ENCODE peak calls at places on chromosomes 3 and 15, in four cellular contexts. K is stomach, R is A549, V is esophagus muscularis mucosa. W is an unnamed sample.

GRCh38 chr3:195746346-195746745 is 25.6 kb downstream of the MUC20 start:
- DNase-seq in K (no peak), V (no peak), R (no peak), W (no peak)

GRCh38 chr3:169914321-169914720 is 2.9 kb downstream of the SAMD7 start:
- DNase-seq in K (no peak), R (no peak), V (no peak), W (no peak)

GRCh38 chr3:115851571-115851970 is 228.3 kb downstream of the GAP43 start:
- DNase-seq in K (no peak), R (no peak), V (no peak), W (no peak)

GRCh38 chr3:83216919-83217594 is 1455.6 kb upstream of the GBE1 start:
- DNase-seq in V (no peak), K (no peak), R (no peak), W (no peak)

GRCh38 chr3:58536501-58537411 is at the start of gene ACOX2:
- DNase-seq in R (no peak), K (peak; percentile 48), V (peak; percentile 91), W (peak; percentile 74)

GRCh38 chr15:72155021-72155621 is 36.9 kb downstream of the SENP8 start:
- DNase-seq in V (no peak), K (peak; percentile 97), R (peak; percentile 67), W (peak; percentile 64)

GRCh38 chr3:51380601-51381332 is 4.3 kb upstream of the MANF start:
- DNase-seq in V (no peak), R (no peak), K (no peak), W (no peak)

GRCh38 chr3:113103588-113103987 is 107.8 kb upstream of the BOC start:
- DNase-seq in R (no peak), K (no peak), V (no peak), W (no peak)

GRCh38 chr3:111572061-111572460 is 23.1 kb downstream of the ZBED2 start:
- DNase-seq in V (no peak), R (no peak), K (no peak), W (no peak)

GRCh38 chr3:169931747-169932520 is 20.6 kb downstream of the SAMD7 start:
- DNase-seq in K (no peak), R (no peak), V (no peak), W (no peak)

GRCh38 chr3:155065537-155065936 is 14.6 kb upstream of the MME start:
- DNase-seq in K (no peak), V (no peak), R (no peak), W (no peak)

GRCh38 chr15:38168472-38169057 is 84.1 kb upstream of the SPRED1 start:
- DNase-seq in R (no peak), V (no peak), K (no peak), W (no peak)

GRCh38 chr3:196971094-196971698 is 2.6 kb upstream of the PIGZ start:
- DNase-seq in V (no peak), R (no peak), K (no peak), W (no peak)

GRCh38 chr3:11236588-11237461 is 35.4 kb upstream of the ATG7 start:
- DNase-seq in R (peak; percentile 63), V (no peak), K (peak; percentile 80), W (peak; percentile 52)

GRCh38 chr3:133295199-133295901 is 104.5 kb upstream of the BFSP2 start:
- DNase-seq in K (no peak), R (no peak), V (no peak), W (no peak)

GRCh38 chr15:81957698-81958097 is 88.1 kb downstream of the MEX3B start:
- DNase-seq in K (no peak), V (no peak), R (no peak), W (no peak)

GRCh38 chr3:194686816-194687637 is 1.3 kb downstream of the FAM43A start:
- DNase-seq in K (peak; percentile 36), V (no peak), R (no peak), W (peak; percentile 67)

GRCh38 chr3:178152010-178152409 is 384.2 kb upstream of the KCNMB2 start:
- DNase-seq in R (peak; percentile 0), K (no peak), V (no peak), W (no peak)

GRCh38 chr3:189324538-189325138 is 152.9 kb downstream of the TPRG1 start:
- DNase-seq in R (peak; percentile 98), K (peak; percentile 78), V (no peak), W (no peak)

GRCh38 chr3:162171970-162172369 is 675.4 kb downstream of the OTOL1 start:
- DNase-seq in R (no peak), V (no peak), K (no peak), W (no peak)

GRCh38 chr15:65695073-65695472 is 73.3 kb downstream of the SLC24A1 start:
- DNase-seq in R (no peak), V (no peak), K (no peak), W (no peak)

GRCh38 chr3:138046955-138047354 is 37.0 kb downstream of the CLDN18 start:
- DNase-seq in V (peak; percentile 53), K (no peak), R (no peak), W (no peak)

GRCh38 chr15:49706805-49707204 is 86.0 kb downstream of the DTWD1 start:
- DNase-seq in V (no peak), K (no peak), R (no peak), W (no peak)

GRCh38 chr15:101406014-101406413 is 83.5 kb downstream of the PCSK6 start:
- DNase-seq in V (no peak), R (no peak), K (peak; percentile 22), W (no peak)

GRCh38 chr15:36887214-36888017 is 212.9 kb downstream of the MEIS2 start:
- DNase-seq in R (no peak), K (no peak), V (no peak), W (peak; percentile 33)

GRCh38 chr15:48250640-48251076 is 44.6 kb downstream of the SLC12A1 start:
- DNase-seq in R (peak; percentile 67), K (no peak), V (no peak), W (peak; percentile 44)

GRCh38 chr3:41863024-41863423 is 98.9 kb downstream of the ULK4 start:
- DNase-seq in K (no peak), R (peak; percentile 11), V (no peak), W (no peak)

GRCh38 chr15:97984157-97984556 is 23.7 kb downstream of the ARRDC4 start:
- DNase-seq in R (no peak), K (no peak), V (no peak), W (no peak)

GRCh38 chr15:30992465-30992864 is 1.0 kb upstream of the MTMR10 start:
- DNase-seq in R (peak; percentile 40), K (no peak), V (no peak), W (no peak)

GRCh38 chr3:9678493-9678892 is 25.1 kb upstream of the CPNE9 start:
- DNase-seq in V (no peak), R (no peak), K (no peak), W (no peak)

GRCh38 chr15:100973351-100974034 is 54.3 kb downstream of the LRRK1 start:
- DNase-seq in R (no peak), V (no peak), K (no peak), W (no peak)

GRCh38 chr3:194986208-194987043 is 284.5 kb downstream of the XXYLT1 start:
- DNase-seq in K (peak; percentile 31), V (no peak), R (no peak), W (no peak)

GRCh38 chr3:37904614-37905047 is 43.0 kb downstream of the CTDSPL start:
- DNase-seq in V (no peak), K (no peak), R (no peak), W (no peak)

DNA sequence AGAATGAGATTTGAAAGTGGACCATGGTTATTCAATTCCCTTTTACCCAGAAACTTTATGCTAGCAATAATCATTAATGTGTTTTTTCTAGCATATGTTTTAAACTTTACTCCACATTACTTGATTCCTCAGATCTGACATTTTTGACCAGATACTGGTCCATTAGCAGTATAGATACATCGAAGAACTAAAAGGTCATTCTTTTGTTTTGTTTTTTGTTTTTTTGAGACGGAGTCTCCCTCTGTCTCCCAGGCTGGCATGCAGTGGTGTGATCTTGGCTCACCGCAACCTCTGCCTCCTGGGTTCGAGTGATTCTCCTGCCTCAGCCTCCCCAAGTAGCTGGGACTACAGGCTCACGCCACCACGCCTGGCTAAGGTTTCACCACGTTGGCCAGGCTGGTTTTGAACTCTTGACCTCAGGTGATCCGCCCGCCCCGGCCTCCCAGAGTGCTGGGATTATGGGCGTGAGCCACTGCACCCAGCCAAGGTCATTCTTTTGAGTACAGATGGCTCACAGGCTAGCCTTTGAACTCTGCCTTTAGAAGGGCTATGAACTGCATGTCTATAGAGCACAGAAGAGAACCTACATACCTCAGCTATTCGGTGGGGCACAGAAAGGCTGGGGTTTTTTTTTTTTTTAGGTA is 28.6 kb downstream of the CHP1 start:
- DNase-seq in V (no peak), R (peak; percentile 37), K (peak; percentile 40), W (no peak)
- TF ChIP-seq EP300 in V (no peak), R (no peak), K (no peak), W (no peak)

DNA sequence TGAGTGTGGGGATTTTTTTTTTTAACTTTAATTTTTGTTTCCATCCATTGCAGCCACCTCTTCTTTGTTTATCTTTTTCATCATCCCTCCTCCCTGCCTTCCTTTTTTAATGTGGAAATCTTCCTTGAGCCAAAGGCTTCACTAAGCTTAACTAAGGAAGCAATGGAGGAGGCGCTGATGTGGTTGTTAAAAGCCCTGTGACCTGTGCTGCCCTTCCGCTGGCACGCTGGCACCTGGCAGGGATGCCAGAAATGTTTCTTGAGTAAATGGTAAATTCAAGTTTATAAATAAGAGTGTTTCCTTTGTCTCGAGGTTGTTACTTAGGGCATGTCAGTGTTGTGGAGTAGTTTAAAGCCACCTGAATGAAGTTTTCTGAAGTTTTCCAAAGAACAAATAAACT is 69.4 kb downstream of the CRTC3 start:
- DNase-seq in V (no peak), R (no peak), K (no peak), W (no peak)
- H3K27ac ChIP-seq in V (peak overlapping the region; percentile 64), R (no peak overlapping the region), K (no peak overlapping the region), W (no peak overlapping the region)

GRCh38 chr15:57591822-57592367 is at the start of gene MYZAP:
- DNase-seq in R (no peak), V (no peak), K (peak; percentile 83), W (peak; percentile 75)
- TF ChIP-seq POLR2A in R (no peak), V (no peak), K (no peak), W (no peak)

GRCh38 chr15:94258246-94258645 is 26.9 kb downstream of the MCTP2 start:
- DNase-seq in R (no peak), V (no peak), K (no peak), W (no peak)
- TF ChIP-seq EP300 in R (no peak), V (no peak), K (no peak), W (no peak)

GRCh38 chr3:121545049-121545563 is 682 bp downstream of the POLQ start:
- DNase-seq in V (no peak), R (no peak), K (no peak), W (no peak)
- H3K27ac ChIP-seq in V (no peak overlapping the region), R (peak overlapping the region; percentile 90), K (no peak overlapping the region), W (no peak overlapping the region)

GRCh38 chr3:16307832-16308531 is 43.0 kb downstream of the OXNAD1 start:
- DNase-seq in V (peak; percentile 70), R (no peak), K (no peak), W (no peak)
- TF ChIP-seq POLR2A in V (no peak), R (no peak), K (no peak), W (no peak)

GRCh38 chr15:51313644-51314280 is 24.6 kb downstream of the CYP19A1 start:
- DNase-seq in V (no peak), K (no peak), R (no peak), W (no peak)
- TF ChIP-seq EP300 in V (no peak), K (no peak), R (no peak), W (no peak)